ENCODE peak calls at places on chromosome 15, in six cellular contexts. Q is fibroblast of mammary gland, W is IMR-90, B is GM23338, N is stomach, X is tibial artery. E is an unnamed sample.

GRCh38 chr15:95929232-95929846 is 401.2 kb upstream of the NR2F2 start:
- DNase-seq in Q (no peak), W (peak; percentile 38), B (no peak), N (no peak), X (no peak), E (peak; percentile 28)

GRCh38 chr15:68783226-68784054 is 37.3 kb downstream of the ANP32A start:
- DNase-seq in Q (no peak), W (no peak), B (peak; percentile 84), N (peak; percentile 77), X (peak; percentile 59), E (peak; percentile 18)

GRCh38 chr15:25954398-25954797 is 91.3 kb upstream of the ATP10A start:
- DNase-seq in Q (no peak), W (no peak), B (no peak), N (no peak), X (no peak), E (no peak)

GRCh38 chr15:62118446-62118964 is 46.6 kb downstream of the C2CD4B start:
- DNase-seq in Q (peak; percentile 36), W (peak; percentile 31), B (no peak), N (no peak), X (no peak), E (no peak)

GRCh38 chr15:43899928-43900327 is 73.1 kb downstream of the WDR76 start:
- DNase-seq in Q (no peak), W (no peak), B (no peak), N (no peak), X (no peak), E (no peak)

GRCh38 chr15:37536967-37537624 is 397.3 kb upstream of the TMCO5A start:
- DNase-seq in Q (peak; percentile 57), W (peak; percentile 11), B (no peak), N (no peak), X (no peak), E (no peak)

GRCh38 chr15:69170597-69170996 is 10.2 kb downstream of the GLCE start:
- DNase-seq in Q (no peak), W (no peak), B (no peak), N (no peak), X (no peak), E (no peak)

GRCh38 chr15:77415450-77416448 is 4.2 kb downstream of the PEAK1 start:
- DNase-seq in Q (peak; percentile 84), W (peak; percentile 60), B (peak; percentile 52), N (no peak), X (peak; percentile 69), E (peak; percentile 62)

DNA sequence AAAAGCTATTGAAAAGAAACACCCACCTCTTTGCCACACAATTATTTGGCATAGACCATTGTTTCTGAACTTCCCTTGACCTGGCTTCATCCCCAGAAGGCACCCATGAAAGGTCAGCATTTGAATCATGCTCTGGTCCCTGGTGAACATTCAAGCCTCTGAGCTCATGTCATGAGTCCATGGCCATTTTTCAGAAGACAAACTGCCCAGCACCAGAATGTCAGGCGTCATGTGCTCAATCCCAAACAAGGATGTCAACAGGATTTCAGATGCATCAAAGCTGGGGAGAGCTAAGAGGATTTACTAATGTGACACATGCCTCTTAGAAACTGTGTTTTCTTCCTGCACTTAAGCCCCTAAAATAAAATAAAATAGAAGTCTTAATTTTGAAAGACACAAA is 41.3 kb downstream of the TMED3 start:
- DNase-seq in Q (no peak), W (no peak), B (no peak), N (no peak), X (no peak), E (no peak)
- TF ChIP-seq CTCF in Q (no peak), W (no peak), B (no peak), N (no peak), X (no peak), E (no peak)

GRCh38 chr15:73005450-73005849 is 46.8 kb upstream of the NEO1 start:
- DNase-seq in Q (no peak), W (no peak), B (no peak), N (no peak), X (no peak), E (no peak)
- H3K4me3 ChIP-seq in Q (no peak overlapping the region), W (no peak overlapping the region), B (no peak overlapping the region), N (no peak overlapping the region), X (no peak overlapping the region), E (no peak overlapping the region)

DNA sequence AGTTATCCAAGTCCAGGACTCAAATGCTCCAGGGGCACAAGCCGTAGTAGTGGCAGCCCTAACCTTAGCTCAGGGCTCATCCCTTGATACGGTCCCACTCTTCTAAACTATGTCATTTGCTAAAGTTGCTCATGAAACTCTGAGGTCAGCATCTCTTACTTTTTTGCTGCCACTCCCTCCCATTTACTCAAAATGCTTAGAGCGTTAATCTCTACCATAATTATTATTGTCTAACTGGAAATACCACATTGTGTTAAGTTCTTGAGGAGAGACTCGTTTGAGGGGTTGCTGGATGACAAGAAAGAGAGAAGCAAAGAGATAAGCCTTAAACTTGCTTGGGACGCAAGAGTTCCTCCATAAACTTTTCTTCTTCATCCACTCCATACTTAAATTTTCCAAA is 26.9 kb upstream of the TMOD3 start:
- DNase-seq in Q (no peak), W (no peak), B (no peak), N (no peak), X (no peak), E (no peak)
- TF ChIP-seq CTCF in Q (no peak), W (no peak), B (no peak), N (no peak), X (no peak), E (no peak)

GRCh38 chr15:79004336-79004735 is 59.5 kb upstream of the CTSH start:
- DNase-seq in Q (peak; percentile 60), W (peak; percentile 87), B (peak; percentile 68), N (no peak), X (no peak), E (peak; percentile 64)
- H3K4me3 ChIP-seq in Q (no peak overlapping the region), W (no peak overlapping the region), B (no peak overlapping the region), N (no peak overlapping the region), X (no peak overlapping the region), E (no peak overlapping the region)

DNA sequence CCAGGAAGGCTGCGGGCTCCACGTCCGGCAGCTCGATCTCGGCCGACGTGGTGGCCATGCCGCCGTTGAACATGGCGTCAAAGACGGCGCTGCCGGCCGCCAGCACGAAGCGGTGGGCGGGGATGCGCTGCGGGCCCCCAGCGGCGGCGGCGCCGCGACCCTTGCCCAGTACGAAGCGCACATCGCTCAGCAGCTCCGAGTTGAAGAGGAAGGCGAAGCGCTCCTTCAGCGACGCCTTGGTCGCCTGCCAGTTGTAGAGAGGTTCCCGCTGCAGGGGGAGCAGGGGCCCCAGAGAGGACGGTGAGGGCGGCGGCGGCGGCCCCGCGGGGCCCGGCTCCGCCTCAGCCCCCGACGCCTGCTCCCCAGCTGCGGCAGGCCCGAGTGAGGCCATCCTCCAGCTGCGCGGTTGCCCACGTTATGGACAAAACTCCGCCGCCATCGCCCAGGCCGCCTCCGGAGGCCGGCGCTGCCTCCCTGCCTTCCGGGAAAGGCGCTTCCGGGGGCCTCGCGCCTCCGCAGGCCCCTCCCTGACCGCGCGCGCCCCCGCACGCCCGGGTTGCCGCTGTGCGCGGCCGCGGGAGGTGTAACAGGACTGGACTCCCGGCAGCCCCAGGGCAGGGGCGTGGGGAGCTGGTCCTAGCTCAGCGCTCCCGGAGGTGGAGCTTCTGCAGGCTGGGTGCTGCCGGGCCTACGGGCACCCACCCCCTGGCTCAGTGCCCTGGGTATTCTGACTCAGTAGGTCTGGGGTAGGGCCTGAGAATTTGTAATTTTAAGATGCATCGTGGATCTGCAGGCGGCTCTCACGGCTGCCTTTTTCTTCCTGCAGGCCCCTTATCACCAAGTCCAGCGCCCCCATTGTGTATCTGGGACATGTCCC is at the start of gene BTBD1:
- DNase-seq in Q (peak; percentile 97), W (peak; percentile 96), B (peak; percentile 87), N (peak; percentile 90), X (peak; percentile 98), E (peak; percentile 97)
- TF ChIP-seq CTCF in Q (no peak), W (peak; percentile 1), B (peak; percentile 18), N (no peak), X (no peak), E (peak; percentile 6)